ENCODE peak calls at places on chromosomes 6 and 20, in four cellular contexts. J, H, A and S are unnamed samples. For H3K4me1, the result is how much of the 10 kb centered on the place peaks cover.

GRCh38 chr6:85483041-85483700 is 33.3 kb downstream of the NT5E start:
- DNase-seq in J (peak), H (peak), A (peak), S (no peak)

GRCh38 chr6:137519629-137520176 is 25.5 kb upstream of the OLIG3 start:
- DNase-seq in A (no peak), J (no peak), H (no peak), S (no peak)

GRCh38 chr20:32960222-32960518 is 44.1 kb downstream of the SUN5 start:
- DNase-seq in A (no peak), H (no peak), J (no peak), S (no peak)

GRCh38 chr6:95280690-95281273 is 296.6 kb upstream of the MANEA start:
- DNase-seq in H (no peak), J (no peak), A (no peak), S (no peak)

GRCh38 chr6:32192608-32193039 is at the start of gene GPSM3:
- DNase-seq in H (no peak), A (peak), J (no peak), S (no peak)

GRCh38 chr6:21115111-21115510 is 478.4 kb upstream of the SOX4 start:
- DNase-seq in H (no peak), A (no peak), J (no peak), S (no peak)

GRCh38 chr6:37482356-37483292 is 17.1 kb downstream of the CCDC167 start:
- DNase-seq in J (no peak), H (no peak), A (peak), S (no peak)

GRCh38 chr6:30013296-30013922 is 47.7 kb upstream of the POLR1H start:
- DNase-seq in H (peak), A (no peak), J (no peak), S (no peak)

GRCh38 chr6:157106487-157106886 is 216.8 kb downstream of the TMEM242 start:
- DNase-seq in J (peak), H (no peak), A (no peak), S (peak)

DNA sequence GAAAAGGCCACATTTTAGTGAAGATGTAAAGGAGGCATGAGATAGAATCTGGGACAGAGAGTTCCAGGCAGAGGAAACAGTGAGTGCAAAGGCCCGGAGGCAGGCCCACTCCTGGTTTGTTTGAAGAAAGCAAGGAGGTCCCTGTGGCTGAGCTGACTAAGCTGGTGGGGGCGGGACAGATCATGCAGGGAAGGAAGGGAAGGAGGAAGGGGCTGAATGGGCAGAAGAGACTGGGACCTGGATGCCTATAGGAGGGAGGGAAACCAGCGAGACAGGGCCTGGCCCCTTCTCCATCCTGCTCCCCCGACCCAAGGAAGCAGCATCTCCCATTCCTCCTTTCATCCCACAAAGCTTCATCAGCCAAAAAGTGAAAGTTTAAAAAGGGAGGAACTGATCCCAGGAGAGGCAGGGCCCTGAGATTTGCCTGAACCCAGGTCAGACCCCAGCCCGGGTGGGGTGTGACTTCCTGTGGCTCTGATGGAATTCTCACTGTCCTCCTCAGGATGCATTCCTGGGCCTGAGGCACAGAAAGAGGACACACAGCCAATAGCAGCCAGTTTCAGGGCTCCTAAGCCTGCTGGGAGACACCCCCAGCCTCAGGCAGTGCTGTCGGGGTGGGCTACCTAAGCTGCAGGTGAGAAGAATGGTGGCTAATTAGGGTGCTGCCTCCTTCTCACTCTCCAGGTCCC is 54.2 kb upstream of the SIRPA start:
- DNase-seq in H (no peak), J (no peak), A (no peak), S (no peak)
- H3K4me1 ChIP-seq in H (under half), J (under half), A (under half), S (under half)

DNA sequence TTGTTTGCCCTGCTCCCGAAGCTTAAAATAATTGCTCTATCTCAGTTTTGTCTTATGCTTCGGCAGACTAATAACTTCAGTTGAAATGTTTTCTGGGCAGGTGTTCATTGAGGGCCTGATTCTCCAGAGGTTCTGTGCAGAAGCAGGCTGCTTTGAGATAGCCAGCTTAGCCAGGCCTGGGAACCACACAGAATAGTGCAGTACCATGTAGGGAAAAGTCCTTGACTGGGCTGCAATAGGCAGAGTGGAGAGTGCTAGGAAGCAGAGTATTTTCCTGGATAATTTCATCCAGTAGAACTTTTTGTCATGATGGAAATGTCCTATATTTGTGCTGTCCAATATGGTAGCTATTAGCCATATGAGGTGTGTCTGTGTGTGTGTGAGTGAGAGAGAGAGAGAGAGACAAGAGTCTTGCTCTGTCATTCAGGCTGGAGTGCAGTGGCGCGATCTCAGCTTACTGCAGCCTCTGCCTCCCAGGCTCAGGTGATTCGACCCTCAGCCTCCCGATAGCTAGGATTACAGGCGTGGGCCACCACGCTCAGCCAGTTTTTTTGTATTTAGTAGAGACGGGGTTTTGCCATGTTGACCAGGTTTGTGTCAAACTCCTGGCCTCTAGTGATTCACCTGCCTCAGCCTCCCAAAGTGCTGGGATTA is 15.9 kb downstream of the TOP1 start:
- DNase-seq in J (no peak), H (no peak), A (no peak), S (no peak)
- H3K4me1 ChIP-seq in J (under half), H (half or more), A (under half), S (under half)

DNA sequence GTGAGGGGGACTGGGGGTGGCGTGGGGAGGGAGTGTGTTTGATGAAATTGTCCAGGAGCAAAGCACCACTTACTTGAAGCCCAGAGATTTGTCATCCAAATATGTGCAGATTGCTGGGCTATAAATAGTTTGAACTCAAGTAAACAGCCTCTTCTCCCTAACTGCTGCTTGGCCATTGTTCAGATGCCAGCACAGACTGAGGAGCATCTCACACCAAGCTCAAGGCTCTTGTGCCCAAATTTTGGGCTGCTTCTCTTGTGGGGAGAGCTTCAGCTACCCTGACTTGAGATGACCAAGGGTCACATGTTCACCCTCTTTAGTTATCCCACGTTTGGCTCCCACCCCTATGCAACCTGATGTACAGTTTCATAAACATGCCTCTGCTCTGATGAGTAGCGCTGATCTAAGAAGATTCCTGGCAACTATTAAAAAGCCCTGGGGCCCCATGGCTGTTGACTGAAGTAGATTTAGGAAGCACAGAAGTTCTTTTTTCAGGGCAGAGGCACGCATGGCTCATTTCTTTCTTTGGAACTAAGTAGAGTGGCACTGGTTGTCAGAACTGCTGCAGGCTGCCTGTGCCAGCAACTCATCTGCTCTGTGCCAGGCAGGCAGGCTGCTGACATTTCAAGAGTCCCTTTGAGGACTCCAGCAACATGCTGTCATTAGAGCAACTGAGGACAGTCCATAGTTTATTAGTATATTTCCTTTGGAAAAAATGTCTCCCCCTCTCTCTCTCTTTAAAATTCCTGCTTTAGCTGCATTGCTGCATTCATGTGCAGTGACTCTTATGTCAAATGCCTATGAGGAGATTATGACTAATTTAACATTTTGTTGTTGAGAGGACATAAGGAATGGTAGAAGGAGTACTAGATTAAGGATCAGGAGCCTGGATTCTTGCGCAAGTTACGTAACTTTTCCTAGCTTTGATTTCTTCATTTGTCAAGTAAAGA is 9.6 kb upstream of the PKIG start:
- DNase-seq in H (no peak), A (peak), J (peak), S (peak)
- H3K4me1 ChIP-seq in H (under half), A (under half), J (under half), S (half or more)

GRCh38 chr6:13431059-13431656 is 56.2 kb downstream of the GFOD1 start:
- DNase-seq in J (no peak), A (no peak), H (no peak), S (no peak)

GRCh38 chr6:13427346-13427745 is 60.1 kb downstream of the GFOD1 start:
- DNase-seq in A (no peak), H (no peak), J (no peak), S (no peak)

GRCh38 chr6:13427838-13428527 is 59.4 kb downstream of the GFOD1 start:
- DNase-seq in J (no peak), H (no peak), A (no peak), S (no peak)

GRCh38 chr6:13428528-13429405 is 58.6 kb downstream of the GFOD1 start:
- DNase-seq in A (no peak), J (no peak), H (no peak), S (no peak)

GRCh38 chr6:13429406-13429753 is 58.0 kb downstream of the GFOD1 start:
- DNase-seq in H (no peak), A (no peak), J (no peak), S (no peak)
- H3K4me1 ChIP-seq in H (under half), A (under half), J (under half), S (under half)

GRCh38 chr6:87919001-87919400 is 128.6 kb upstream of the SPACA1 start:
- DNase-seq in A (no peak), H (no peak), J (no peak), S (no peak)

GRCh38 chr6:87917861-87918260 is 129.8 kb upstream of the SPACA1 start:
- DNase-seq in H (no peak), A (no peak), J (no peak), S (no peak)

GRCh38 chr6:87918461-87918941 is 129.1 kb upstream of the SPACA1 start:
- DNase-seq in J (no peak), H (no peak), A (no peak), S (no peak)

GRCh38 chr6:87920245-87920644 is 127.4 kb upstream of the SPACA1 start:
- DNase-seq in H (no peak), J (no peak), A (no peak), S (no peak)

DNA sequence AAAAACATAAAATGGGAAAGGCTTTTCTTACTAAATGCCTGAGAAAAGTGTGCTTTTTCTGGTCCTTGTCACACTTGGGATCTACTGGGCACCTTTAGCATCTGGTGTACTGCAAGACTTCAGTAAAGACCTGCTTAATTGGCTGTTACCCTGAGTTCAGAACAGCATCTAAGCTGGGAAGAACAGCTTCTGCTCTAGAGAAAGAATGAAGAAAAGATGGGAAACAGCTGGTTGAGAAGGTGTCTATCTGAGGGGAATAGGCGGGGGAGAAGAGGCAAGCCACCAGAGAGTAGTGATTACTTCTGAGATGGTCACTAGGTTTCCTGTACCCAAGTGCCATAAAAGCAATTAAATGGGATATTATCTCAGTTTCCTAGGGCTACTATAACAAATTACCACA is 128.2 kb upstream of the SPACA1 start:
- DNase-seq in A (no peak), J (no peak), H (no peak), S (no peak)
- H3K4me1 ChIP-seq in A (under half), J (under half), H (under half), S (under half)

GRCh38 chr20:47796952-47797351 is 11.7 kb upstream of the SULF2 start:
- DNase-seq in J (no peak), A (no peak), H (no peak), S (no peak)

GRCh38 chr20:47799116-47799715 is 13.9 kb upstream of the SULF2 start:
- DNase-seq in A (no peak), H (no peak), J (no peak), S (no peak)

GRCh38 chr20:47791084-47791599 is 5.9 kb upstream of the SULF2 start:
- DNase-seq in A (no peak), H (no peak), J (peak), S (no peak)

GRCh38 chr20:47792021-47792618 is 6.8 kb upstream of the SULF2 start:
- DNase-seq in H (peak), J (peak), A (peak), S (no peak)

GRCh38 chr20:47795214-47795667 is 10.0 kb upstream of the SULF2 start:
- DNase-seq in H (no peak), J (peak), A (peak), S (no peak)
- H3K4me1 ChIP-seq in H (under half), J (under half), A (under half), S (under half)

GRCh38 chr20:51434556-51435256 is 107.8 kb downstream of the NFATC2 start:
- DNase-seq in H (no peak), J (peak), A (no peak), S (no peak)
- H3K4me1 ChIP-seq in H (under half), J (under half), A (under half), S (under half)

GRCh38 chr20:17641520-17641964 is 40.5 kb downstream of the RRBP1 start:
- DNase-seq in J (no peak), A (no peak), H (no peak), S (no peak)

GRCh38 chr20:17640875-17641378 is 41.1 kb downstream of the RRBP1 start:
- DNase-seq in J (no peak), H (no peak), A (no peak), S (no peak)

GRCh38 chr20:17642404-17643269 is 39.4 kb downstream of the RRBP1 start:
- DNase-seq in A (no peak), J (no peak), H (no peak), S (no peak)

GRCh38 chr20:17643531-17644188 is 38.4 kb downstream of the RRBP1 start:
- DNase-seq in H (no peak), J (no peak), A (no peak), S (no peak)

GRCh38 chr20:17641993-17642392 is 40.0 kb downstream of the RRBP1 start:
- DNase-seq in J (no peak), A (no peak), H (no peak), S (no peak)
- H3K4me1 ChIP-seq in J (under half), A (under half), H (half or more), S (under half)

DNA sequence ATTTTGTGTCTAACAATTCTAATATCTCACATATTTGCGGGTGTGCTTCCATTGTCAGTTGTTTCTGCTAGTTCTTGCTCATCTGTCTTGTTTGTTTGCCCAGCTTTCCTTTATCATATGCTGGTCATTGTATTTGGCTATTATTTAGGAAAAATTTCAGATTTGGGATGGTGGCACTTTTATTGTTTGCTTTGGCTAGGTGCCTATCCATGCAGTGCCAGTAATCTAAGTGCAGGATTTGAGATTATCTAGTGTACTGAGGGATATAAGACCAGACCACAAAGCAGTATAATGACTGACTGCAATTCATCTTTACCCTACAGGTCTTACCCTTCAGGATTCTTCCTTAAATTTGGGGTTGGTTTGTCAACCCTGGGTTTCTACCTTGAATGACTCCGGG is 63.9 kb downstream of the NINL start:
- DNase-seq in J (no peak), H (no peak), A (no peak), S (no peak)
- H3K4me1 ChIP-seq in J (under half), H (under half), A (under half), S (under half)